ENCODE peak calls at places on chromosomes 16 and 17, in ten cellular contexts. One of them, this sample, is unnamed.
A peak's percentile ranks its signal among the peaks of the same experiment; 100 is the strongest.

GRCh38 chr17:80761421-80761871 is 216.8 kb downstream of the RPTOR start:
- DNase-seq in SK-N-SH: no peak
- DNase-seq in heart left ventricle: no peak
- DNase-seq in cardiac muscle cell: no peak
- DNase-seq in tibial nerve: no peak
- DNase-seq in ovary: no peak
- DNase-seq in transverse colon: no peak
- DNase-seq in OCI-LY7: no peak
- DNase-seq in ascending aorta: no peak
- DNase-seq in A549: no peak
- DNase-seq in this sample: no peak

GRCh38 chr17:83155128-83156081 is 76.0 kb downstream of the METRNL start:
- DNase-seq in heart left ventricle: no peak
- DNase-seq in cardiac muscle cell: no peak
- DNase-seq in A549: no peak
- DNase-seq in transverse colon: no peak
- DNase-seq in SK-N-SH: peak; percentile 70
- DNase-seq in tibial nerve: no peak
- DNase-seq in OCI-LY7: no peak
- DNase-seq in ascending aorta: peak; percentile 43
- DNase-seq in ovary: no peak
- DNase-seq in this sample: peak; percentile 33

GRCh38 chr17:33968350-33969044 is 286.6 kb upstream of the CCL2 start:
- DNase-seq in heart left ventricle: no peak
- DNase-seq in OCI-LY7: peak; percentile 21
- DNase-seq in transverse colon: no peak
- DNase-seq in ascending aorta: no peak
- DNase-seq in ovary: no peak
- DNase-seq in SK-N-SH: no peak
- DNase-seq in tibial nerve: no peak
- DNase-seq in A549: peak; percentile 18
- DNase-seq in cardiac muscle cell: no peak
- DNase-seq in this sample: no peak

GRCh38 chr16:85370881-85371651 is 242.1 kb upstream of the GSE1 start:
- DNase-seq in tibial nerve: peak; percentile 46
- DNase-seq in SK-N-SH: peak; percentile 84
- DNase-seq in ovary: no peak
- DNase-seq in heart left ventricle: no peak
- DNase-seq in cardiac muscle cell: no peak
- DNase-seq in OCI-LY7: no peak
- DNase-seq in A549: no peak
- DNase-seq in ascending aorta: no peak
- DNase-seq in transverse colon: peak; percentile 83
- DNase-seq in this sample: no peak

GRCh38 chr16:27181020-27181419 is 22.3 kb upstream of the KDM8 start:
- DNase-seq in heart left ventricle: no peak
- DNase-seq in OCI-LY7: peak; percentile 26
- DNase-seq in tibial nerve: no peak
- DNase-seq in cardiac muscle cell: no peak
- DNase-seq in SK-N-SH: peak; percentile 16
- DNase-seq in ascending aorta: no peak
- DNase-seq in A549: no peak
- DNase-seq in ovary: no peak
- DNase-seq in transverse colon: no peak
- DNase-seq in this sample: no peak

GRCh38 chr16:84603115-84603816 is 14.6 kb downstream of the COTL1 start:
- DNase-seq in A549: peak; percentile 85
- DNase-seq in ascending aorta: peak; percentile 89
- DNase-seq in transverse colon: peak; percentile 75
- DNase-seq in ovary: peak; percentile 60
- DNase-seq in heart left ventricle: peak; percentile 57
- DNase-seq in cardiac muscle cell: no peak
- DNase-seq in OCI-LY7: no peak
- DNase-seq in tibial nerve: peak; percentile 87
- DNase-seq in SK-N-SH: no peak
- DNase-seq in this sample: peak; percentile 90

GRCh38 chr17:74737299-74738050 is 419 bp downstream of the RAB37 start:
- DNase-seq in OCI-LY7: peak; percentile 76
- DNase-seq in ascending aorta: no peak
- DNase-seq in SK-N-SH: peak; percentile 85
- DNase-seq in tibial nerve: no peak
- DNase-seq in transverse colon: peak; percentile 42
- DNase-seq in ovary: peak; percentile 16
- DNase-seq in cardiac muscle cell: peak; percentile 55
- DNase-seq in A549: peak; percentile 72
- DNase-seq in heart left ventricle: no peak
- DNase-seq in this sample: no peak

GRCh38 chr16:27761816-27762215 is 211.9 kb downstream of the KATNIP start:
- DNase-seq in heart left ventricle: no peak
- DNase-seq in OCI-LY7: no peak
- DNase-seq in cardiac muscle cell: no peak
- DNase-seq in A549: no peak
- DNase-seq in ascending aorta: no peak
- DNase-seq in SK-N-SH: no peak
- DNase-seq in tibial nerve: no peak
- DNase-seq in ovary: no peak
- DNase-seq in transverse colon: no peak
- DNase-seq in this sample: no peak

GRCh38 chr17:65182233-65182632 is 45.1 kb downstream of the RGS9 start:
- DNase-seq in SK-N-SH: no peak
- DNase-seq in transverse colon: no peak
- DNase-seq in cardiac muscle cell: no peak
- DNase-seq in heart left ventricle: no peak
- DNase-seq in ovary: no peak
- DNase-seq in ascending aorta: no peak
- DNase-seq in tibial nerve: no peak
- DNase-seq in OCI-LY7: peak; percentile 65
- DNase-seq in A549: no peak
- DNase-seq in this sample: no peak

GRCh38 chr17:65183736-65184135 is 46.6 kb downstream of the RGS9 start:
- DNase-seq in A549: peak; percentile 74
- DNase-seq in transverse colon: no peak
- DNase-seq in heart left ventricle: no peak
- DNase-seq in ovary: no peak
- DNase-seq in SK-N-SH: no peak
- DNase-seq in ascending aorta: no peak
- DNase-seq in OCI-LY7: no peak
- DNase-seq in tibial nerve: no peak
- DNase-seq in cardiac muscle cell: peak; percentile 40
- DNase-seq in this sample: no peak

GRCh38 chr17:65185060-65185459 is 47.9 kb downstream of the RGS9 start:
- DNase-seq in A549: no peak
- DNase-seq in OCI-LY7: no peak
- DNase-seq in ascending aorta: no peak
- DNase-seq in tibial nerve: no peak
- DNase-seq in cardiac muscle cell: no peak
- DNase-seq in ovary: no peak
- DNase-seq in heart left ventricle: no peak
- DNase-seq in transverse colon: no peak
- DNase-seq in SK-N-SH: peak; percentile 83
- DNase-seq in this sample: no peak

GRCh38 chr17:65185686-65186382 is 48.7 kb downstream of the RGS9 start:
- DNase-seq in cardiac muscle cell: no peak
- DNase-seq in OCI-LY7: no peak
- DNase-seq in ascending aorta: no peak
- DNase-seq in heart left ventricle: no peak
- DNase-seq in ovary: no peak
- DNase-seq in tibial nerve: no peak
- DNase-seq in A549: no peak
- DNase-seq in transverse colon: no peak
- DNase-seq in SK-N-SH: peak; percentile 68
- DNase-seq in this sample: no peak

GRCh38 chr17:65184235-65184959 is 47.2 kb downstream of the RGS9 start:
- DNase-seq in ovary: no peak
- DNase-seq in SK-N-SH: peak; percentile 53
- DNase-seq in cardiac muscle cell: no peak
- DNase-seq in transverse colon: no peak
- DNase-seq in tibial nerve: no peak
- DNase-seq in OCI-LY7: no peak
- DNase-seq in A549: no peak
- DNase-seq in heart left ventricle: no peak
- DNase-seq in ascending aorta: no peak
- DNase-seq in this sample: no peak
- H3K27ac ChIP-seq in ovary: no peak overlapping the region
- H3K27ac ChIP-seq in SK-N-SH: peak overlapping the region; percentile 95
- H3K27ac ChIP-seq in cardiac muscle cell: no peak overlapping the region
- H3K27ac ChIP-seq in transverse colon: no peak overlapping the region
- H3K27ac ChIP-seq in tibial nerve: no peak overlapping the region
- H3K27ac ChIP-seq in OCI-LY7: no peak overlapping the region
- H3K27ac ChIP-seq in A549: peak overlapping the region; percentile 6
- H3K27ac ChIP-seq in heart left ventricle: no peak overlapping the region
- H3K27ac ChIP-seq in ascending aorta: no peak overlapping the region
- H3K27ac ChIP-seq in this sample: no peak overlapping the region

GRCh38 chr17:63438092-63439051 is 7.7 kb downstream of the CYB561 start:
- DNase-seq in transverse colon: no peak
- DNase-seq in ovary: no peak
- DNase-seq in heart left ventricle: no peak
- DNase-seq in A549: no peak
- DNase-seq in cardiac muscle cell: no peak
- DNase-seq in ascending aorta: no peak
- DNase-seq in SK-N-SH: peak; percentile 63
- DNase-seq in tibial nerve: no peak
- DNase-seq in OCI-LY7: no peak
- DNase-seq in this sample: no peak

GRCh38 chr17:63437287-63438091 is 8.6 kb downstream of the CYB561 start:
- DNase-seq in SK-N-SH: peak; percentile 42
- DNase-seq in tibial nerve: peak; percentile 41
- DNase-seq in heart left ventricle: no peak
- DNase-seq in ascending aorta: no peak
- DNase-seq in cardiac muscle cell: no peak
- DNase-seq in A549: no peak
- DNase-seq in OCI-LY7: no peak
- DNase-seq in ovary: no peak
- DNase-seq in transverse colon: no peak
- DNase-seq in this sample: peak; percentile 42

GRCh38 chr17:63434951-63435571 is 11.0 kb downstream of the CYB561 start:
- DNase-seq in cardiac muscle cell: no peak
- DNase-seq in heart left ventricle: peak; percentile 78
- DNase-seq in ovary: no peak
- DNase-seq in OCI-LY7: no peak
- DNase-seq in tibial nerve: no peak
- DNase-seq in ascending aorta: peak; percentile 39
- DNase-seq in SK-N-SH: peak; percentile 69
- DNase-seq in A549: peak; percentile 62
- DNase-seq in transverse colon: peak; percentile 83
- DNase-seq in this sample: peak; percentile 87

GRCh38 chr17:63435681-63436522 is 10.2 kb downstream of the CYB561 start:
- DNase-seq in heart left ventricle: no peak
- DNase-seq in ovary: no peak
- DNase-seq in ascending aorta: no peak
- DNase-seq in tibial nerve: no peak
- DNase-seq in OCI-LY7: peak; percentile 75
- DNase-seq in SK-N-SH: peak; percentile 45
- DNase-seq in transverse colon: peak; percentile 42
- DNase-seq in cardiac muscle cell: no peak
- DNase-seq in A549: no peak
- DNase-seq in this sample: no peak

DNA sequence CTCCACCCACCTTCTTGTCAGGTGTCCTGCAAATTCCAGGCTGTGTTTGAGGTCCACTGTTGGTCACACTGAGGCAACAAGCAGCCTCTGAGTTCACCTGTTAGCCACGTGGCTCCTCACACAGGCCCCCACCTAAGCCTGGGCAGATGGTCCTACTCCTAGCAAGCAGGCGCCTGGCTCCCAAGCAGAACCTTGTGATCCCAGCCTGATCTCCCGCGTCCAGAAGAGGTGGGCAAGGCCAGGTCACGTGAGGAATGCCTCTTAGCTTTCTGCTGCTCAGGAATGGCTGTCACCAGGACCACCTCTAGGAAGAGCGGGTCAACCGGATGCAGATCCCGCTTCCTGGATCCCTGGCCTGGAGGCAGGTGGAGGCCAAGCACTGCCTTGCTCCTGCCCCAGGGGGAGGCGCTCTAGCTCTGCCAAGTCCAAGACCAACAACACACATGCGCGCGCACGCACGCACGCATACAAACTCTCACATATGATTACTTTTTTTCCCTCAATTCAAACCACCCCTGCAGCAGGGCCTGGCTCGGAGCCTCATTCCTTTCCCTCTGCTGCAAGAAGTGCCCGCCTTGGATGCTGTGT is 9.5 kb downstream of the CYB561 start:
- DNase-seq in ovary: no peak
- DNase-seq in transverse colon: no peak
- DNase-seq in SK-N-SH: peak; percentile 73
- DNase-seq in tibial nerve: no peak
- DNase-seq in heart left ventricle: no peak
- DNase-seq in OCI-LY7: no peak
- DNase-seq in A549: peak; percentile 71
- DNase-seq in cardiac muscle cell: no peak
- DNase-seq in ascending aorta: no peak
- DNase-seq in this sample: no peak
- TF ChIP-seq CTCF in ovary: no peak
- TF ChIP-seq CTCF in transverse colon: no peak
- TF ChIP-seq CTCF in SK-N-SH: peak; percentile 45
- TF ChIP-seq CTCF in tibial nerve: no peak
- TF ChIP-seq CTCF in heart left ventricle: peak; percentile 28
- TF ChIP-seq CTCF in OCI-LY7: peak; percentile 56
- TF ChIP-seq CTCF in A549: peak; percentile 34
- TF ChIP-seq CTCF in cardiac muscle cell: peak; percentile 26
- TF ChIP-seq CTCF in ascending aorta: no peak
- TF ChIP-seq CTCF in this sample: no peak

DNA sequence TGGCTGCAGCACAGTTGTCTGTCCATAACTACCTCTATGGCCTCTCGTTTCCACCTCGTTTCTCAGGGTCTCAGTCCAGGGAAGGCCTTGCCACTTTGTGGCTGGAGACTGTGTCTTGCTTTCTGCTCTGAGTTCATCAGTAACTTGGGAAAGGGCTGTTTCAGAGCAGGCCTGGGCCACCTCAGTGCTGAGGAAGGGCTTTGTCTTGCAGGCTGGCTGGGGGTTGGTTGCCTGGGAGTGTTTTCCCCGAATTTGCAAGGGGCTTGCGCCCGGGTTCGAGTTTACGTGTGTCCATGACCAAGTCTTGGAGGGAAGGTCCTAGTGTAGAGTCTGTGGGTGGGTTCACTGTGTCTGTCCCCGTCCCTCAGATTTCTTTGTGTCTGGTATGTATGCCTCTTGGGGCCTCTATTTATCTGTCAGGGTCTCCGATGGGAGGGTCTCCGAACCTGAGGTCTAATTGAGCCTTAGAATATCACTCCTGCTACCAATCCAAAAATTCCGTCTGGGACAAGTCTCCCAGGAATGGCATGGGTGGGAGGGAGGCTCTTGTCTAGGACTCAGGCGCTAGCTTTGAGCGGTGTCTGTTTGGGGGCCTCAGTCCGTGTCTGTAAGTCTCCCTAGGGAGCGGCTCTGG is 594 bp upstream of the TGFB1I1 start:
- DNase-seq in cardiac muscle cell: no peak
- DNase-seq in transverse colon: no peak
- DNase-seq in OCI-LY7: no peak
- DNase-seq in ascending aorta: no peak
- DNase-seq in tibial nerve: no peak
- DNase-seq in A549: no peak
- DNase-seq in ovary: peak; percentile 29
- DNase-seq in SK-N-SH: peak; percentile 32
- DNase-seq in heart left ventricle: no peak
- DNase-seq in this sample: no peak
- H3K27ac ChIP-seq in cardiac muscle cell: peak overlapping the region; percentile 62
- H3K27ac ChIP-seq in transverse colon: peak overlapping the region; percentile 95
- H3K27ac ChIP-seq in OCI-LY7: no peak overlapping the region
- H3K27ac ChIP-seq in ascending aorta: peak overlapping the region; percentile 96
- H3K27ac ChIP-seq in tibial nerve: peak overlapping the region; percentile 88
- H3K27ac ChIP-seq in A549: peak overlapping the region; percentile 94
- H3K27ac ChIP-seq in ovary: peak overlapping the region; percentile 95
- H3K27ac ChIP-seq in SK-N-SH: peak overlapping the region; percentile 74
- H3K27ac ChIP-seq in heart left ventricle: peak overlapping the region; percentile 86
- H3K27ac ChIP-seq in this sample: peak overlapping the region; percentile 92

DNA sequence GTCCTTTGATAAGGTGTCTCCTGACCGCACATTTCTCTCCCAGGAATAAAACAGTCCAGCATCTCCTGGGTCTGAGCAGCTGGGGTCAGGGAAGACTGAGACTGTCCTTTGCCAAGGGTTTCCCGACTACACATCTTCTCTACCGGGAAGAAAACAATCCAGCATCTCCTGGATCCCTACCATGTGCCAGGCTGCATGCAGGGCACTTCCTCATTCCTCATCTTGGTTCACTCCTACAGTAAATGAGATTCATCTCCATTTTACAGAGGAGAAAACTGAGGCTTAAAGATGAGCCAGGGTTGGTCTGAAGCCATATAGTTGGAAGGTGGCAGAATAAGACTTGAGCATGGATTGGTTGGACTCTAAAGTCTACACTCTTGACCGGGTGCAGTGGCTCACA is 36.7 kb downstream of the NOG start:
- DNase-seq in tibial nerve: no peak
- DNase-seq in ascending aorta: no peak
- DNase-seq in OCI-LY7: no peak
- DNase-seq in cardiac muscle cell: no peak
- DNase-seq in A549: no peak
- DNase-seq in transverse colon: no peak
- DNase-seq in SK-N-SH: no peak
- DNase-seq in ovary: no peak
- DNase-seq in heart left ventricle: no peak
- DNase-seq in this sample: no peak
- TF ChIP-seq CTCF in tibial nerve: no peak
- TF ChIP-seq CTCF in ascending aorta: no peak
- TF ChIP-seq CTCF in OCI-LY7: no peak
- TF ChIP-seq CTCF in cardiac muscle cell: no peak
- TF ChIP-seq CTCF in A549: no peak
- TF ChIP-seq CTCF in transverse colon: no peak
- TF ChIP-seq CTCF in SK-N-SH: no peak
- TF ChIP-seq CTCF in ovary: no peak
- TF ChIP-seq CTCF in heart left ventricle: no peak
- TF ChIP-seq CTCF in this sample: peak; percentile 4

This sample was measured in RWPE2.